ENCODE peak calls at places on chromosomes 3 and 15, in seven cellular contexts. P is COR-L47, A is GM23338, J is mesothelial cell of epicardium, K is nucleus accumbens, W is tibial nerve, E is GM13976. L is an unnamed sample.

GRCh38 chr3:88219138-88219792 is 69.5 kb downstream of the C3orf38 start:
- DNase-seq in P (peak), A (peak), J (no peak), K (no peak), W (no peak), E (peak), L (peak)

GRCh38 chr15:77044228-77045042 is 26.5 kb downstream of the TSPAN3 start:
- DNase-seq in P (no peak), A (no peak), J (no peak), K (no peak), W (no peak), E (no peak), L (no peak)

GRCh38 chr3:171028779-171029232 is 2.3 kb upstream of the SLC2A2 start:
- DNase-seq in P (no peak), A (no peak), J (no peak), K (no peak), W (no peak), E (no peak), L (no peak)

GRCh38 chr3:167936010-167936409 is 159.7 kb downstream of the GOLIM4 start:
- DNase-seq in P (peak), A (no peak), J (no peak), K (no peak), W (no peak), E (no peak), L (no peak)

GRCh38 chr3:61857297-61857696 is 295.9 kb downstream of the PTPRG start:
- DNase-seq in P (no peak), A (no peak), J (no peak), K (no peak), W (no peak), E (no peak), L (no peak)

GRCh38 chr3:16993227-16993626 is 108.5 kb downstream of the PLCL2 start:
- DNase-seq in P (no peak), A (no peak), J (no peak), K (no peak), W (no peak), E (no peak), L (no peak)

GRCh38 chr15:100686021-100686724 is 83.8 kb downstream of the ASB7 start:
- DNase-seq in P (peak), A (no peak), J (no peak), K (no peak), W (no peak), E (peak), L (no peak)

GRCh38 chr3:62919784-62920183 is 44.6 kb upstream of the CADPS start:
- DNase-seq in P (no peak), A (peak), J (no peak), K (no peak), W (no peak), E (no peak), L (no peak)

GRCh38 chr3:13452490-13453335 is 27.4 kb upstream of the HDAC11 start:
- DNase-seq in P (peak), A (peak), J (no peak), K (peak), W (no peak), E (peak), L (peak)

GRCh38 chr15:57595011-57595866 is 3.5 kb downstream of the MYZAP start:
- DNase-seq in P (peak), A (no peak), J (no peak), K (no peak), W (no peak), E (no peak), L (no peak)

GRCh38 chr3:173870976-173871375 is 473.4 kb downstream of the NLGN1 start:
- DNase-seq in P (no peak), A (no peak), J (no peak), K (no peak), W (no peak), E (no peak), L (no peak)

GRCh38 chr15:38991126-38991525 is 426.5 kb upstream of the RASGRP1 start:
- DNase-seq in P (no peak), A (peak), J (no peak), K (no peak), W (no peak), E (no peak), L (peak)

GRCh38 chr3:31919528-31919927 is 61.5 kb downstream of the OSBPL10 start:
- DNase-seq in P (no peak), A (no peak), J (no peak), K (no peak), W (no peak), E (no peak), L (no peak)